ENCODE peak calls at places on chromosomes 7 and 10, in five cellular contexts. F, D, I, M and S are unnamed samples. For H3K9me3, the result is how much of the 10 kb centered on the place peaks cover.

GRCh38 chr7:464712-465461 is 54.8 kb downstream of the PDGFA start:
- DNase-seq in F (peak), D (no peak), I (peak), M (no peak), S (no peak)

GRCh38 chr7:134571101-134571500 is 22.2 kb downstream of the AKR1B15 start:
- DNase-seq in F (no peak), D (no peak), I (no peak), M (no peak), S (no peak)

GRCh38 chr7:90648107-90648506 is 52.0 kb downstream of the CDK14 start:
- DNase-seq in F (no peak), D (no peak), I (no peak), M (no peak), S (no peak)

GRCh38 chr10:76297787-76298281 is 866.4 kb downstream of the LRMDA start:
- DNase-seq in F (no peak), D (peak), I (no peak), M (no peak), S (peak)

GRCh38 chr10:10213237-10213636 is 804.4 kb upstream of the CELF2 start:
- DNase-seq in F (no peak), D (no peak), I (no peak), M (no peak), S (no peak)

GRCh38 chr7:152674860-152675760 is 831 bp downstream of the XRCC2 start:
- DNase-seq in F (no peak), D (no peak), I (no peak), M (no peak), S (no peak)

GRCh38 chr7:96085953-96086352 is 235.9 kb downstream of the SLC25A13 start:
- DNase-seq in F (no peak), D (no peak), I (no peak), M (no peak), S (no peak)

GRCh38 chr7:12386237-12386839 is 17.3 kb downstream of the VWDE start:
- DNase-seq in F (no peak), D (no peak), I (no peak), M (no peak), S (no peak)

GRCh38 chr10:61855771-61856170 is 45.7 kb upstream of the ARID5B start:
- DNase-seq in F (no peak), D (no peak), I (no peak), M (no peak), S (no peak)

GRCh38 chr10:17655009-17655408 is 11.1 kb downstream of the STAM start:
- DNase-seq in F (no peak), D (no peak), I (no peak), M (no peak), S (no peak)

GRCh38 chr10:17657116-17657500 is 13.2 kb downstream of the STAM start:
- DNase-seq in F (no peak), D (no peak), I (no peak), M (no peak), S (no peak)

GRCh38 chr10:17652585-17652984 is 8.6 kb downstream of the STAM start:
- DNase-seq in F (no peak), D (no peak), I (no peak), M (no peak), S (no peak)

GRCh38 chr10:17659328-17659727 is 15.4 kb downstream of the STAM start:
- DNase-seq in F (no peak), D (no peak), I (no peak), M (no peak), S (no peak)

DNA sequence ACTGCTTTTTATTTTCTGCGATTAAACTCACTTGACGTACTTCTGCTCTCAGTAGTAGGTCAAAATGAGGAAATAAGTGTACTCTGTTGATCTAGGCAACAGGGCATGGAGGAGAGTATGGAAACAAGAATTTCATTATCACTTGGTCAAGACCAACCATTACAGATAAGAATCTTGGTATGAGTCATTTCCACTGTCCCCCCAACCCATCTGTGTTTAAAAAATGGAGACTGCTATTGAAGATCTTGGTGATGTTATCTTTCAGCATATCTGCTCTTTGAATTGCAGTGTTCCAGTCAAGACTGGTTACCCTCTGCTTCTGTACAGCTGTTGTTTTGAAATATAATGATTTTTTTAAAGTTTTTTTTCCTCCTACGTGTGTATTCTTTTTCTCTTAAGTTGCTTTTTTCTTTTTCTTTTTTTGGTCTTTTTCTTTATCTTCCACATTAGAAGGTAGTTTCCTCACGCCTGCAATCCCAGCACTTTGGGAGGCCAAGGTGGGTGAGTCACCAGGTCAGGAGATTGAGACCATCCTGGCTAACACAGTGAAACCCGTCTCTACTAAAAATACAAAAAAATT is 11.7 kb downstream of the STAM start:
- DNase-seq in F (no peak), D (no peak), I (no peak), M (no peak), S (no peak)
- TF ChIP-seq POLR2AphosphoS5 in F (no peak), D (no peak), I (no peak), M (no peak), S (no peak)

GRCh38 chr7:157561523-157561785 is 224.7 kb downstream of the DNAJB6 start:
- DNase-seq in F (no peak), D (no peak), I (no peak), M (no peak), S (no peak)
- H3K9me3 ChIP-seq in F (under half), D (under half), I (under half), M (under half), S (under half)

DNA sequence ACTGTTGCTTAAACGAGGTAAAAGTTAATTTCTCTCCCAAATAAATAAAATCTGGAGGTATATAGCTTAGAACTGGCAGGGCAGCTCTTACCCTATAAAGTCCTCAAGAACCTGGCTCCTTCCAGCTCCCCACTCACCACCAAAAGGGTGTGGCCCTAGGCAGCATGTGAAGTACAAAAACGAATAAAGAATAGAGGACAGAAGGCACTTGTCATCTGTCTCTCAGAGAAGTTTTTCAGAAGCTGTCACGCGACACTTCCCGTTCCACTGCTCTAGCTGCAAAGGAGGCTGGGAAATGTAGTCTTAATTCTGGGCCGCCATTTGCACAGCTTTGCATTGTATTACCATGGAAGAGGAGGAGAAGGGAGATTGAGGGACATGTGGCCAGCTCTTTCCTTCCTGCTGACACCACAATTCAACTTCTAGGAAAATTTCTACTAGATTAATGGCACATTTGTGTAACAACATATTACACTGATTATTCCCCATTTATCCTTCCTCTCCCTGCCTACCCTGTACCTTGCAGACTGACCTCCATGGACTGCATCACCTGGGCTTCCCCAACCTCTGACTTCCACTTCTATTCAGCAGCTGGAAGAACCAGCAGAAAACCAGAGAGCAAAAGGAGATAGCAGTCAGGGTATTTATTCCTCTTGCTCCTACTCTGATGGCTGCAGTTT is 62.2 kb downstream of the CCDC71L start:
- DNase-seq in F (peak), D (peak), I (peak), M (peak), S (no peak)
- TF ChIP-seq POLR2AphosphoS5 in F (no peak), D (no peak), I (peak), M (no peak), S (no peak)

GRCh38 chr7:41219276-41219675 is 483.6 kb downstream of the INHBA start:
- DNase-seq in F (no peak), D (no peak), I (no peak), M (no peak), S (no peak)

GRCh38 chr7:41222704-41223103 is 480.2 kb downstream of the INHBA start:
- DNase-seq in F (no peak), D (no peak), I (no peak), M (no peak), S (no peak)

GRCh38 chr7:41220275-41220674 is 482.6 kb downstream of the INHBA start:
- DNase-seq in F (no peak), D (no peak), I (no peak), M (no peak), S (no peak)

DNA sequence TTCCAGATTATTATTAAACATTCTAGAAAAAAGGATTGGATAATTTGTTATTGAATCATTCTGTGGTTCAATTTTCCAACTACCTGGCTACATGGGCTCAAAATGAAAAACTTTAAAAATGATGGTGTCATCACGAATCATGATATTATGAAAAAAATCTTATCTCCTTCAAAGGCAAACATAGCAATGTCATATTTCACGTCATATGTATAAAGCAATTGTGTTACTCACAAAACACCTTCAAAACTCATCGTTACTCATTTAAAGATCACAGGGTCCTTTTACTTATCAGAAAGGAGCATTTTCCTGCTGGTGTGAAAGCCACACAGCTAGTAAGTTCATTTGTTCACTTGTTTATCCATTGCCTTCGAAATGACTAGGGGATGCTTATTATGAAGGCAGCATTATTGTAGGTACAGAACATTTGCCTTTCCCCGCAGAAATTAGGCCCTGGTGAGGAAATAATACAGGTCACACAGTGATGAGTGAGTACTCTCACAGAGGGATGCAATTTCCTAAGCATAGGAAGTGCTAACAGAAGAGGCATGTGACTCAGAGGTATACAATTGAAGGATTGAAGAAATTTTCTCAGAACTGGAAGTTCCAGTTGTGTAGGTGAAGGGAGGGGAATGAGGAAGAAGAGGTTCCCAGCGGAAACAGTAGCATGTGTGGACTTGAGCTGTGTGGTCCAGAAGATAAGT is 478.7 kb downstream of the INHBA start:
- DNase-seq in F (no peak), D (no peak), I (no peak), M (no peak), S (no peak)
- H3K9me3 ChIP-seq in F (under half), D (under half), I (under half), M (under half), S (under half)

GRCh38 chr10:21514101-21514807 is 11.2 kb downstream of the SKIDA1 start:
- DNase-seq in F (no peak), D (no peak), I (no peak), M (no peak), S (no peak)

GRCh38 chr10:21516270-21517131 is 9.0 kb downstream of the SKIDA1 start:
- DNase-seq in F (no peak), D (peak), I (peak), M (no peak), S (no peak)

GRCh38 chr10:21514808-21515580 is 10.5 kb downstream of the SKIDA1 start:
- DNase-seq in F (no peak), D (no peak), I (no peak), M (no peak), S (no peak)

GRCh38 chr10:21517134-21517982 is 8.1 kb downstream of the SKIDA1 start:
- DNase-seq in F (no peak), D (peak), I (no peak), M (no peak), S (no peak)

GRCh38 chr10:21515581-21516269 is 9.8 kb downstream of the SKIDA1 start:
- DNase-seq in F (no peak), D (no peak), I (no peak), M (no peak), S (no peak)
- TF ChIP-seq POLR2AphosphoS5 in F (no peak), D (no peak), I (no peak), M (no peak), S (no peak)

DNA sequence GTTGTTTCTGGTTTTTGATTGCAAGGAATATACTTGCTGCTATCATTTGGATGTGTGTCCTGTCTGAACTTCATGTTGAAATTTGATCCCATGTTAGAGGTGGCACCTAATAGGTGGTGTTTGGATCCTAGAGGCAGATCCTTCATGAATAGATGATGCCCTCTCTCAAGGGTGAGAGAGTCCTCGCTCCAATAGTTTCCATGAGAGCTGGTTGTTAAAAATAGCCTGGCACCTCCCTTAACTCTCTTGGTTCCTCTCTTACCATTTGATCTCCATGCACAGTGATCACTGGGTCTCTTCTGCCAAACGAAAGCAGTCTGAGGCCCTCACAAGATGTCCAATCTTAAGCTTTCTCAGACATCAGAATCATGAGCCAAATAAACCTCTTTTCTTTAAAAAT is 49.0 kb upstream of the ZNF248 start:
- DNase-seq in F (no peak), D (no peak), I (no peak), M (no peak), S (no peak)
- H3K9me3 ChIP-seq in F (under half), D (under half), I (under half), M (under half), S (under half)

DNA sequence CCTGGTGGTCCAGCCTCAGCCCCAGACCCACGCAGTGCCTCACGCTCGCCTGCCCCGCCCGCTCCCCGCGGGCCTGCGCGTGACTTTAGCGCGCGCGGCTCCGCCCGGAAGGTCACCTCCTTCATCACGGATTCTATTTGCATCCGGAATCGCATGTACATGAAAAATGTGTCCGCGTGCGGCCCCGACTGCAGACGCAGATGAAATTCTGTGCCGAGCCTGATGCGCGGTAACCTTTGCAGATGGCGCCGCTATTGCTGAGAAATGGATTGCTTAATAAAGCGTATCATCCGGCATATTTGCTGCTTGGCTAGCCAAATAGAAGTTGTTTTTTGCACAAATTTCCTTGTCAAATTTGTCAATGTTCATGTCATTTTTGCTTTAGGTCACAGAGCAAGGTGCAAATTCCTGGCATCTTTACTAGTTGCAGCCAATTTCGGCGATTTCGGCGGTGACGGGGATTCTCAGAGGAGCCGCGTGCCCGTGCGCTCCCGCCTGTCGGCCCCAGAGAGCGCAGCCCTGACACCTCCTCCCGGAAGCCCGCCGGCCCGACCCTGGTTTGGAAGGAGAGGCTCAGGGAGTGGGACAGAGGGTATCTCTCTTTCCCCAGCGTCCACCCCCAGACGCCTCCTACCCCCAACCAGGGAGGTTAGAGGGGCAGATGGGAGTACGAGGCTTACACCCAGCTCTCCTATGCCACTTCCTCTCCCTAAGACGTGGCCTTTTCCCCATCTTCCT is 85.9 kb upstream of the PAX2 start:
- DNase-seq in F (no peak), D (no peak), I (peak), M (no peak), S (no peak)
- TF ChIP-seq POLR2AphosphoS5 in F (no peak), D (no peak), I (no peak), M (no peak), S (no peak)

GRCh38 chr10:5147981-5148677 is 36.8 kb downstream of the AKR1C8 start:
- DNase-seq in F (no peak), D (no peak), I (no peak), M (no peak), S (no peak)

GRCh38 chr10:5146920-5147254 is 38.1 kb downstream of the AKR1C8 start:
- DNase-seq in F (no peak), D (peak), I (no peak), M (no peak), S (no peak)

GRCh38 chr10:5151076-5151475 is 33.9 kb downstream of the AKR1C8 start:
- DNase-seq in F (no peak), D (no peak), I (no peak), M (no peak), S (no peak)

GRCh38 chr10:5147255-5147980 is 37.5 kb downstream of the AKR1C8 start:
- DNase-seq in F (no peak), D (peak), I (no peak), M (no peak), S (no peak)

GRCh38 chr10:5148678-5149032 is 36.3 kb downstream of the AKR1C8 start:
- DNase-seq in F (no peak), D (no peak), I (no peak), M (no peak), S (no peak)
- H3K9me3 ChIP-seq in F (under half), D (under half), I (under half), M (under half), S (under half)

GRCh38 chr10:30857803-30858202 is 173.9 kb downstream of the ZNF438 start:
- DNase-seq in F (peak), D (no peak), I (no peak), M (no peak), S (peak)
- TF ChIP-seq POLR2AphosphoS5 in F (peak), D (no peak), I (no peak), M (no peak), S (peak)

GRCh38 chr10:123517376-123517775 is 148.8 kb upstream of the GPR26 start:
- DNase-seq in F (peak), D (no peak), I (no peak), M (no peak), S (no peak)

GRCh38 chr10:123519861-123520260 is 146.3 kb upstream of the GPR26 start:
- DNase-seq in F (peak), D (no peak), I (no peak), M (no peak), S (peak)

GRCh38 chr10:123518765-123519164 is 147.4 kb upstream of the GPR26 start:
- DNase-seq in F (peak), D (no peak), I (no peak), M (no peak), S (peak)

GRCh38 chr10:123516291-123516690 is 149.9 kb upstream of the GPR26 start:
- DNase-seq in F (peak), D (no peak), I (no peak), M (no peak), S (no peak)

GRCh38 chr10:123517901-123518300 is 148.3 kb upstream of the GPR26 start:
- DNase-seq in F (peak), D (no peak), I (no peak), M (no peak), S (no peak)
- H3K9me3 ChIP-seq in F (under half), D (under half), I (under half), M (under half), S (under half)